ENCODE peak calls at places on chromosomes 16 and 17, in ten cellular contexts. T, X, S, N, O, P, B, C, I and A are unnamed samples.

GRCh38 chr16:19410435-19411153 is 7.1 kb upstream of the TMC5 start:
- DNase-seq in P (no peak), I (peak), S (peak), T (no peak), C (peak), X (no peak), N (no peak), O (no peak), B (no peak), A (no peak)

GRCh38 chr17:16085066-16085699 is 85.6 kb downstream of the TTC19 start:
- DNase-seq in I (no peak), X (no peak), S (no peak), T (peak), N (no peak), C (no peak), O (peak), B (peak), P (no peak), A (no peak)

GRCh38 chr16:81786321-81786720 is 7.2 kb downstream of the PLCG2 start:
- DNase-seq in N (no peak), B (no peak), C (no peak), O (no peak), S (peak), P (peak), T (no peak), I (no peak), X (no peak), A (no peak)

GRCh38 chr17:81057079-81057730 is 22.3 kb downstream of the BAIAP2 start:
- DNase-seq in B (peak), X (no peak), O (peak), T (peak), P (no peak), S (peak), C (no peak), I (no peak), N (no peak), A (no peak)

GRCh38 chr17:17122781-17123483 is 80.7 kb downstream of the MPRIP start:
- DNase-seq in T (no peak), I (no peak), C (no peak), X (no peak), B (no peak), O (no peak), S (no peak), N (no peak), P (no peak), A (no peak)

GRCh38 chr16:12173121-12173520 is 196.6 kb downstream of the SNX29 start:
- DNase-seq in S (no peak), B (no peak), C (no peak), X (no peak), P (no peak), T (no peak), O (no peak), N (no peak), I (no peak), A (no peak)

GRCh38 chr16:27326738-27327585 is 13.2 kb downstream of the IL4R start:
- DNase-seq in B (peak), O (peak), T (peak), X (peak), P (peak), N (peak), C (no peak), S (peak), I (no peak), A (no peak)

GRCh38 chr17:62965649-62966425 is at the start of gene TANC2:
- DNase-seq in S (peak), X (peak), O (peak), B (peak), C (peak), T (peak), I (peak), N (peak), P (peak), A (peak)

GRCh38 chr16:9225527-9226316 is 134.3 kb downstream of the HAPSTR1 start:
- DNase-seq in S (peak), C (no peak), I (peak), X (no peak), B (no peak), N (peak), P (no peak), O (no peak), T (no peak), A (no peak)

GRCh38 chr16:58661199-58661830 is 23.3 kb downstream of the SLC38A7 start:
- DNase-seq in T (peak), I (peak), S (peak), B (peak), C (peak), O (peak), P (peak), X (peak), N (peak), A (no peak)

GRCh38 chr17:35242805-35243458 is at the start of gene SLFN5:
- DNase-seq in C (peak), T (peak), X (peak), O (peak), P (peak), S (peak), N (peak), I (peak), B (peak), A (peak)

GRCh38 chr16:78235168-78235800 is 135.8 kb downstream of the WWOX start:
- DNase-seq in N (peak), B (peak), I (peak), O (peak), P (peak), S (peak), T (peak), X (peak), C (peak), A (peak)

GRCh38 chr16:77767211-77767610 is 21.2 kb upstream of the VAT1L start:
- DNase-seq in O (no peak), P (no peak), T (no peak), B (peak), X (no peak), I (no peak), S (no peak), N (no peak), C (no peak), A (no peak)

GRCh38 chr17:74569392-74570003 is 2.2 kb upstream of the CD300H start:
- DNase-seq in I (no peak), X (no peak), O (peak), S (peak), C (no peak), B (peak), P (peak), T (peak), N (peak), A (no peak)

GRCh38 chr16:85173981-85174751 is 61.9 kb upstream of the CIBAR2 start:
- DNase-seq in N (no peak), X (peak), O (peak), B (peak), S (peak), T (peak), P (peak), I (peak), C (no peak), A (no peak)